ENCODE peak calls at places on chromosomes 11 and 22, in five cellular contexts. D, H, F, J and N are unnamed samples.

GRCh38 chr11:117126223-117126965 is 17.7 kb upstream of the PAFAH1B2 start:
- DNase-seq in D (no peak), H (no peak), F (no peak), J (no peak), N (no peak)

GRCh38 chr11:68266121-68266891 is 5.5 kb downstream of the C11orf24 start:
- DNase-seq in D (no peak), H (no peak), F (no peak), J (no peak), N (no peak)

GRCh38 chr11:71566081-71566620 is 788 bp downstream of the KRTAP5-10 start:
- DNase-seq in D (no peak), H (no peak), F (no peak), J (no peak), N (peak; percentile 20)

GRCh38 chr11:23644443-23644842 is 784.2 kb upstream of the CCDC179 start:
- DNase-seq in D (no peak), H (no peak), F (no peak), J (no peak), N (no peak)

GRCh38 chr11:59644528-59644927 is 24.3 kb downstream of the PATL1 start:
- DNase-seq in D (no peak), H (no peak), F (no peak), J (no peak), N (no peak)

GRCh38 chr11:116073854-116074837 is 569.9 kb upstream of the CADM1 start:
- DNase-seq in D (no peak), H (peak; percentile 47), F (no peak), J (peak; percentile 70), N (no peak)

GRCh38 chr11:131593301-131593700 is 222.9 kb downstream of the NTM start:
- DNase-seq in D (no peak), H (no peak), F (no peak), J (no peak), N (peak; percentile 45)

GRCh38 chr11:15886866-15887265 is 469.5 kb downstream of the SOX6 start:
- DNase-seq in D (no peak), H (no peak), F (no peak), J (peak; percentile 79), N (no peak)

GRCh38 chr11:35087648-35088047 is 51.3 kb upstream of the CD44 start:
- DNase-seq in D (no peak), H (no peak), F (no peak), J (peak; percentile 55), N (no peak)

GRCh38 chr11:17393472-17393871 is 5.0 kb upstream of the KCNJ11 start:
- DNase-seq in D (no peak), H (no peak), F (no peak), J (no peak), N (peak; percentile 38)

GRCh38 chr22:41285441-41285819 is 557 bp downstream of the RANGAP1 start:
- DNase-seq in D (peak; percentile 68), H (peak; percentile 25), F (peak; percentile 70), J (peak; percentile 94), N (peak; percentile 86)

GRCh38 chr11:134468081-134468668 is 56.1 kb upstream of the B3GAT1 start:
- DNase-seq in D (no peak), H (no peak), F (no peak), J (no peak), N (no peak)

GRCh38 chr11:57303990-57304579 is 20.7 kb downstream of the TNKS1BP1 start:
- DNase-seq in D (no peak), H (no peak), F (no peak), J (peak; percentile 69), N (peak; percentile 20)

GRCh38 chr22:29079218-29079901 is 6.5 kb downstream of the KREMEN1 start:
- DNase-seq in D (no peak), H (no peak), F (no peak), J (peak; percentile 36), N (no peak)

GRCh38 chr11:118889796-118890195 is 6.1 kb downstream of the CXCR5 start:
- DNase-seq in D (peak; percentile 81), H (peak; percentile 74), F (peak; percentile 80), J (peak; percentile 79), N (peak; percentile 17)

GRCh38 chr11:40842750-40843339 is 616.6 kb downstream of the LRRC4C start:
- DNase-seq in D (no peak), H (no peak), F (no peak), J (no peak), N (no peak)

GRCh38 chr11:115885446-115885978 is 381.3 kb upstream of the CADM1 start:
- DNase-seq in D (no peak), H (no peak), F (no peak), J (no peak), N (no peak)

GRCh38 chr11:111938687-111939160 is 1.6 kb downstream of the DIXDC1 start:
- DNase-seq in D (no peak), H (no peak), F (no peak), J (peak; percentile 66), N (peak; percentile 43)

GRCh38 chr22:27627444-27627833 is 174.1 kb downstream of the MN1 start:
- DNase-seq in D (no peak), H (no peak), F (no peak), J (no peak), N (peak; percentile 66)

GRCh38 chr11:125166347-125166841 is 1.8 kb downstream of the PKNOX2 start:
- DNase-seq in D (peak; percentile 54), H (peak; percentile 24), F (peak; percentile 49), J (peak; percentile 49), N (peak; percentile 77)
- H3K4me3 ChIP-seq in D (peak overlapping the region; percentile 84), H (peak overlapping the region; percentile 83), F (peak overlapping the region; percentile 64), J (peak overlapping the region; percentile 65), N (peak overlapping the region; percentile 54)

GRCh38 chr22:31340360-31340759 is 5.8 kb downstream of the PATZ1 start:
- DNase-seq in D (no peak), H (no peak), F (no peak), J (no peak), N (no peak)
- H3K36me3 ChIP-seq in D (no peaks in the 10 kb centered on the region), H (peaks cover 63% of the 10 kb centered on the region), F (peaks cover 5% of the 10 kb centered on the region), J (peaks cover 16% of the 10 kb centered on the region), N (peaks cover 29% of the 10 kb centered on the region)

GRCh38 chr22:36775589-36775965 is 342 bp downstream of the IFT27 start:
- DNase-seq in D (peak; percentile 33), H (peak; percentile 29), F (peak; percentile 59), J (peak; percentile 17), N (no peak)
- H3K27me3 ChIP-seq in D (no peaks in the 10 kb centered on the region), H (no peaks in the 10 kb centered on the region), F (no peaks in the 10 kb centered on the region), J (no peaks in the 10 kb centered on the region), N (peaks cover 6% of the 10 kb centered on the region)

GRCh38 chr22:49880281-49880680 is 26.6 kb downstream of the ZBED4 start:
- DNase-seq in D (no peak), H (no peak), F (no peak), J (peak; percentile 23), N (peak; percentile 79)
- H3K4me3 ChIP-seq in D (no peak overlapping the region), H (no peak overlapping the region), F (no peak overlapping the region), J (no peak overlapping the region), N (no peak overlapping the region)

GRCh38 chr11:36271794-36272409 is 17.3 kb downstream of the COMMD9 start:
- DNase-seq in D (no peak), H (no peak), F (no peak), J (no peak), N (no peak)
- H3K36me3 ChIP-seq in D (peaks cover 8% of the 10 kb centered on the region), H (peaks cover 63% of the 10 kb centered on the region), F (peaks cover 26% of the 10 kb centered on the region), J (peaks cover 4% of the 10 kb centered on the region), N (no peaks in the 10 kb centered on the region)